ENCODE peak calls at places on chromosomes 12 and 14, in six cellular contexts. One of them, this sample, is unnamed.
A peak's percentile ranks its signal among the peaks of the same experiment; 100 is the strongest.

GRCh38 chr12:116719661-116720060 is 18.2 kb downstream of the SPRING1 start:
- DNase-seq in ascending aorta: no peak
- DNase-seq in type B pancreatic cell: no peak
- DNase-seq in endothelial cell of umbilical vein: no peak
- DNase-seq in thoracic aorta: no peak
- DNase-seq in fibroblast of mammary gland: no peak
- DNase-seq in this sample: no peak

GRCh38 chr12:50042693-50043092 is 14.7 kb upstream of the ASIC1 start:
- DNase-seq in ascending aorta: no peak
- DNase-seq in type B pancreatic cell: no peak
- DNase-seq in endothelial cell of umbilical vein: no peak
- DNase-seq in thoracic aorta: no peak
- DNase-seq in fibroblast of mammary gland: no peak
- DNase-seq in this sample: no peak

GRCh38 chr12:6074394-6074793 is 50.1 kb downstream of the VWF start:
- DNase-seq in ascending aorta: no peak
- DNase-seq in type B pancreatic cell: no peak
- DNase-seq in endothelial cell of umbilical vein: no peak
- DNase-seq in thoracic aorta: no peak
- DNase-seq in fibroblast of mammary gland: no peak
- DNase-seq in this sample: no peak

GRCh38 chr12:18752947-18753346 is 15.0 kb downstream of the CAPZA3 start:
- DNase-seq in ascending aorta: no peak
- DNase-seq in type B pancreatic cell: no peak
- DNase-seq in endothelial cell of umbilical vein: no peak
- DNase-seq in thoracic aorta: no peak
- DNase-seq in fibroblast of mammary gland: no peak
- DNase-seq in this sample: no peak

GRCh38 chr14:59202031-59202430 is 13.6 kb downstream of the DAAM1 start:
- DNase-seq in ascending aorta: no peak
- DNase-seq in type B pancreatic cell: no peak
- DNase-seq in endothelial cell of umbilical vein: no peak
- DNase-seq in thoracic aorta: no peak
- DNase-seq in fibroblast of mammary gland: no peak
- DNase-seq in this sample: no peak

GRCh38 chr12:48216785-48217184 is 13.7 kb upstream of the OR10AD1 start:
- DNase-seq in ascending aorta: no peak
- DNase-seq in type B pancreatic cell: no peak
- DNase-seq in endothelial cell of umbilical vein: no peak
- DNase-seq in thoracic aorta: no peak
- DNase-seq in fibroblast of mammary gland: no peak
- DNase-seq in this sample: no peak

GRCh38 chr12:75481774-75482173 is 1.2 kb downstream of the GLIPR1 start:
- DNase-seq in ascending aorta: no peak
- DNase-seq in type B pancreatic cell: no peak
- DNase-seq in endothelial cell of umbilical vein: no peak
- DNase-seq in thoracic aorta: no peak
- DNase-seq in fibroblast of mammary gland: peak; percentile 83
- DNase-seq in this sample: no peak

GRCh38 chr12:52561880-52562449 is 9.0 kb upstream of the KRT71 start:
- DNase-seq in ascending aorta: no peak
- DNase-seq in type B pancreatic cell: no peak
- DNase-seq in endothelial cell of umbilical vein: no peak
- DNase-seq in thoracic aorta: no peak
- DNase-seq in fibroblast of mammary gland: peak; percentile 14
- DNase-seq in this sample: no peak

GRCh38 chr12:5557906-5558305 is 126.0 kb downstream of the NTF3 start:
- DNase-seq in ascending aorta: no peak
- DNase-seq in type B pancreatic cell: no peak
- DNase-seq in endothelial cell of umbilical vein: no peak
- DNase-seq in thoracic aorta: no peak
- DNase-seq in fibroblast of mammary gland: no peak
- DNase-seq in this sample: no peak

GRCh38 chr14:101838476-101838875 is 77.0 kb downstream of the PPP2R5C start:
- DNase-seq in ascending aorta: no peak
- DNase-seq in type B pancreatic cell: no peak
- DNase-seq in endothelial cell of umbilical vein: no peak
- DNase-seq in thoracic aorta: no peak
- DNase-seq in fibroblast of mammary gland: peak; percentile 28
- DNase-seq in this sample: no peak

GRCh38 chr14:37036669-37037341 is 135.6 kb downstream of the SLC25A21 start:
- DNase-seq in ascending aorta: no peak
- DNase-seq in type B pancreatic cell: no peak
- DNase-seq in endothelial cell of umbilical vein: peak; percentile 63
- DNase-seq in thoracic aorta: no peak
- DNase-seq in fibroblast of mammary gland: peak; percentile 52
- DNase-seq in this sample: no peak

GRCh38 chr14:61145258-61145902 is 135.8 kb downstream of the TMEM30B start:
- DNase-seq in ascending aorta: no peak
- DNase-seq in type B pancreatic cell: no peak
- DNase-seq in endothelial cell of umbilical vein: no peak
- DNase-seq in thoracic aorta: no peak
- DNase-seq in fibroblast of mammary gland: peak; percentile 99
- DNase-seq in this sample: peak; percentile 48

GRCh38 chr12:45292486-45293195 is 76.7 kb downstream of the ANO6 start:
- DNase-seq in ascending aorta: no peak
- DNase-seq in type B pancreatic cell: no peak
- DNase-seq in endothelial cell of umbilical vein: no peak
- DNase-seq in thoracic aorta: no peak
- DNase-seq in fibroblast of mammary gland: peak; percentile 42
- DNase-seq in this sample: no peak

GRCh38 chr12:96070670-96071279 is 35.4 kb upstream of the LTA4H start:
- DNase-seq in ascending aorta: no peak
- DNase-seq in type B pancreatic cell: no peak
- DNase-seq in endothelial cell of umbilical vein: peak; percentile 66
- DNase-seq in thoracic aorta: no peak
- DNase-seq in fibroblast of mammary gland: peak; percentile 32
- DNase-seq in this sample: no peak

GRCh38 chr12:25929096-25929637 is 29.3 kb upstream of the RASSF8 start:
- DNase-seq in ascending aorta: no peak
- DNase-seq in type B pancreatic cell: no peak
- DNase-seq in endothelial cell of umbilical vein: no peak
- DNase-seq in thoracic aorta: no peak
- DNase-seq in fibroblast of mammary gland: peak; percentile 81
- DNase-seq in this sample: no peak

GRCh38 chr12:26878661-26879119 is 45.7 kb upstream of the ITPR2 start:
- DNase-seq in ascending aorta: no peak
- DNase-seq in type B pancreatic cell: no peak
- DNase-seq in endothelial cell of umbilical vein: peak; percentile 93
- DNase-seq in thoracic aorta: no peak
- DNase-seq in fibroblast of mammary gland: no peak
- DNase-seq in this sample: no peak

GRCh38 chr14:69542311-69542710 is 32.4 kb downstream of the CCDC177 start:
- DNase-seq in ascending aorta: no peak
- DNase-seq in type B pancreatic cell: no peak
- DNase-seq in endothelial cell of umbilical vein: no peak
- DNase-seq in thoracic aorta: no peak
- DNase-seq in fibroblast of mammary gland: no peak
- DNase-seq in this sample: no peak

GRCh38 chr14:69553221-69553620 is 21.4 kb downstream of the CCDC177 start:
- DNase-seq in ascending aorta: no peak
- DNase-seq in type B pancreatic cell: no peak
- DNase-seq in endothelial cell of umbilical vein: no peak
- DNase-seq in thoracic aorta: no peak
- DNase-seq in fibroblast of mammary gland: peak; percentile 90
- DNase-seq in this sample: no peak

GRCh38 chr14:69548566-69548965 is 26.1 kb downstream of the CCDC177 start:
- DNase-seq in ascending aorta: no peak
- DNase-seq in type B pancreatic cell: no peak
- DNase-seq in endothelial cell of umbilical vein: no peak
- DNase-seq in thoracic aorta: no peak
- DNase-seq in fibroblast of mammary gland: no peak
- DNase-seq in this sample: no peak

GRCh38 chr14:69543341-69544249 is 31.1 kb downstream of the CCDC177 start:
- DNase-seq in ascending aorta: peak; percentile 39
- DNase-seq in type B pancreatic cell: no peak
- DNase-seq in endothelial cell of umbilical vein: peak; percentile 33
- DNase-seq in thoracic aorta: peak; percentile 13
- DNase-seq in fibroblast of mammary gland: peak; percentile 98
- DNase-seq in this sample: no peak

GRCh38 chr14:69547701-69548348 is 26.8 kb downstream of the CCDC177 start:
- DNase-seq in ascending aorta: no peak
- DNase-seq in type B pancreatic cell: peak; percentile 77
- DNase-seq in endothelial cell of umbilical vein: no peak
- DNase-seq in thoracic aorta: no peak
- DNase-seq in fibroblast of mammary gland: peak; percentile 21
- DNase-seq in this sample: no peak
- TF ChIP-seq CTCF in ascending aorta: peak; percentile 35
- TF ChIP-seq CTCF in type B pancreatic cell: peak; percentile 96
- TF ChIP-seq CTCF in endothelial cell of umbilical vein: peak; percentile 76
- TF ChIP-seq CTCF in thoracic aorta: peak; percentile 28
- TF ChIP-seq CTCF in fibroblast of mammary gland: peak; percentile 33
- TF ChIP-seq CTCF in this sample: peak; percentile 68

GRCh38 chr14:29927596-29928341 is at the start of gene PRKD1:
- DNase-seq in ascending aorta: no peak
- DNase-seq in type B pancreatic cell: peak; percentile 78
- DNase-seq in endothelial cell of umbilical vein: peak; percentile 4
- DNase-seq in thoracic aorta: no peak
- DNase-seq in fibroblast of mammary gland: peak; percentile 63
- DNase-seq in this sample: no peak
- TF ChIP-seq CTCF in ascending aorta: peak; percentile 19
- TF ChIP-seq CTCF in type B pancreatic cell: peak; percentile 42
- TF ChIP-seq CTCF in endothelial cell of umbilical vein: peak; percentile 22
- TF ChIP-seq CTCF in thoracic aorta: peak; percentile 29
- TF ChIP-seq CTCF in fibroblast of mammary gland: no peak
- TF ChIP-seq CTCF in this sample: peak; percentile 39

GRCh38 chr12:51421266-51421884 is 3.3 kb upstream of the SLC4A8 start:
- DNase-seq in ascending aorta: no peak
- DNase-seq in type B pancreatic cell: no peak
- DNase-seq in endothelial cell of umbilical vein: peak; percentile 63
- DNase-seq in thoracic aorta: no peak
- DNase-seq in fibroblast of mammary gland: peak; percentile 74
- DNase-seq in this sample: no peak

GRCh38 chr12:51415931-51416330 is 8.7 kb upstream of the SLC4A8 start:
- DNase-seq in ascending aorta: no peak
- DNase-seq in type B pancreatic cell: no peak
- DNase-seq in endothelial cell of umbilical vein: no peak
- DNase-seq in thoracic aorta: no peak
- DNase-seq in fibroblast of mammary gland: no peak
- DNase-seq in this sample: no peak

GRCh38 chr12:51417826-51418225 is 6.8 kb upstream of the SLC4A8 start:
- DNase-seq in ascending aorta: no peak
- DNase-seq in type B pancreatic cell: no peak
- DNase-seq in endothelial cell of umbilical vein: no peak
- DNase-seq in thoracic aorta: no peak
- DNase-seq in fibroblast of mammary gland: no peak
- DNase-seq in this sample: no peak

GRCh38 chr12:51424094-51424661 is 453 bp upstream of the SLC4A8 start:
- DNase-seq in ascending aorta: no peak
- DNase-seq in type B pancreatic cell: no peak
- DNase-seq in endothelial cell of umbilical vein: no peak
- DNase-seq in thoracic aorta: no peak
- DNase-seq in fibroblast of mammary gland: peak; percentile 4
- DNase-seq in this sample: no peak

GRCh38 chr12:51419473-51420228 is 5.0 kb upstream of the SLC4A8 start:
- DNase-seq in ascending aorta: no peak
- DNase-seq in type B pancreatic cell: no peak
- DNase-seq in endothelial cell of umbilical vein: no peak
- DNase-seq in thoracic aorta: no peak
- DNase-seq in fibroblast of mammary gland: no peak
- DNase-seq in this sample: no peak
- TF ChIP-seq CTCF in ascending aorta: no peak
- TF ChIP-seq CTCF in type B pancreatic cell: peak; percentile 47
- TF ChIP-seq CTCF in endothelial cell of umbilical vein: no peak
- TF ChIP-seq CTCF in thoracic aorta: no peak
- TF ChIP-seq CTCF in fibroblast of mammary gland: no peak
- TF ChIP-seq CTCF in this sample: no peak

GRCh38 chr12:67268896-67269631 is at the start of gene CAND1:
- DNase-seq in ascending aorta: peak; percentile 90
- DNase-seq in type B pancreatic cell: peak; percentile 95
- DNase-seq in endothelial cell of umbilical vein: peak; percentile 99
- DNase-seq in thoracic aorta: peak; percentile 89
- DNase-seq in fibroblast of mammary gland: peak; percentile 99
- DNase-seq in this sample: peak; percentile 98
- TF ChIP-seq CTCF in ascending aorta: no peak
- TF ChIP-seq CTCF in type B pancreatic cell: no peak
- TF ChIP-seq CTCF in endothelial cell of umbilical vein: no peak
- TF ChIP-seq CTCF in thoracic aorta: no peak
- TF ChIP-seq CTCF in fibroblast of mammary gland: no peak
- TF ChIP-seq CTCF in this sample: no peak

DNA sequence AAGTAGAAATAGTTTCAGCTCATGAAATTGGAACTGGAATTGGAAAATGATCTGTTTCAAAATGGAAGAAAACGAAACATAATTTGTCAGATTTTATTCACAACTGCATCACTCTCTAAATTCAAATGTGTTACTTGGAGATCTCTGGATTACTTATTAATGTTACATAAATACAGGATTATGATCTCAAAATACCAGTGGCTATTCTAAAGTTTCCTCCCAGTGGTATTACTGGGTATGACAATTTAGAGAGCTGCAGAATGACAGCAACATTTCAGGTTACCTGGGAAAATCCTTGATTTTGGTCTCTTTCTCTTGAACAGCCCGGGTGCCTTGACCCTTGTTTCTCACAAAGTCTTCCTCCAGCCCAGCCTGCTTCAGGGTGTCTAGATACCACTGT is 14.2 kb downstream of the FAM161B start:
- DNase-seq in ascending aorta: no peak
- DNase-seq in type B pancreatic cell: no peak
- DNase-seq in endothelial cell of umbilical vein: peak; percentile 30
- DNase-seq in thoracic aorta: no peak
- DNase-seq in fibroblast of mammary gland: peak; percentile 18
- DNase-seq in this sample: no peak
- TF ChIP-seq CTCF in ascending aorta: no peak
- TF ChIP-seq CTCF in type B pancreatic cell: peak; percentile 68
- TF ChIP-seq CTCF in endothelial cell of umbilical vein: peak; percentile 26
- TF ChIP-seq CTCF in thoracic aorta: peak; percentile 18
- TF ChIP-seq CTCF in fibroblast of mammary gland: peak; percentile 29
- TF ChIP-seq CTCF in this sample: peak; percentile 35

DNA sequence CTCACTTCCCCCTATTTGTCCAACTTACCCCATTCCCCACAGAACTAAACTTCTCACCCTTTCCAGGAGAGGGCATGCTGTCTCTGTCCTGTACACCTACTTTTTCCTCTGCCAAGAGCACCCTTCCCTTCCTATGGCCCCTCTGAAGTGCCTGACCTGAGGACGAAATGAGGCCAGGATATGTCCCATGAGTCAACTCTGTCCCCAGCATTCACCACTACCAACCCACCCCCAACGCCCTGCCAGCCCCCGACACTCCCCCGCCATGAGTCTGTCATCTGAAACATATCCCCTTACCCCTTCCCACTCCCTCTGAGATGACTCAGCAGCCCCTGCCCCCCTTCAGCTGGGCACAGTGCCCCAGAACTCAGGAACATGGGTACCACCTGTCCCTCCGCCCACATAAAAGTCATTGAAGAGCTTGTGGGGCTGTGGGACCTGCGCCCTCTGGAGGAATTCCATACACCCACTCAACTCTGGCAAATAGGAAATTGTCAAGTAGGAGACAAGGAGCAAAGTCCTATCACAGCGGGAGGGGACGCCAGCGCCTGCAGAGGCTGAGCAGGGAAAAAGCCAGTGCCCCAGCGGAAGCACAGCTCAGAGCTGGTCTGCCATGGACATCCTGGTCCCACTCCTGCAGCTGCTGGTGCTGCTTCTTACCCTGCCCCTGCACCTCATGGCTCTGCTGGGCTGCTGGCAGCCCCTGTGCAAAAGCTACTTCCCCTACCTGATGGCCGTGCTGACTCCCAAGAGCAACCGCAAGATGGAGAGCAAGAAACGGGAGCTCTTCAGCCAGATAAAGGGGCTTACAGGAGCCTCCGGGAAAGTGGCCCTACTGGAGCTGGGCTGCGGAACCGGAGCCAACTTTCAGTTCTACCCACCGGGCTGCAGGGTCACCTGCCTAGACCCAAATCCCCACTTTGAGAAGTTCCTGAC is 26.3 kb downstream of the ITGA7 start:
- DNase-seq in ascending aorta: peak; percentile 38
- DNase-seq in type B pancreatic cell: no peak
- DNase-seq in endothelial cell of umbilical vein: peak; percentile 44
- DNase-seq in thoracic aorta: peak; percentile 63
- DNase-seq in fibroblast of mammary gland: peak; percentile 80
- DNase-seq in this sample: no peak
- TF ChIP-seq CTCF in ascending aorta: peak; percentile 37
- TF ChIP-seq CTCF in type B pancreatic cell: peak; percentile 45
- TF ChIP-seq CTCF in endothelial cell of umbilical vein: peak; percentile 43
- TF ChIP-seq CTCF in thoracic aorta: peak; percentile 36
- TF ChIP-seq CTCF in fibroblast of mammary gland: peak; percentile 58
- TF ChIP-seq CTCF in this sample: peak; percentile 28

This sample was measured in osteocyte.